ENCODE peak calls at places on chromosomes 3 and 15, in five cellular contexts. J is GM23338, R is AG04450, X is endodermal cell, G is amygdala. H is an unnamed sample.

GRCh38 chr3:18795078-18795477 is 353.2 kb upstream of the KCNH8 start:
- DNase-seq in G (no peak), X (no peak), R (no peak), J (no peak), H (no peak)

GRCh38 chr15:42037650-42038049 is 16.8 kb upstream of the PLA2G4E start:
- DNase-seq in J (no peak), R (no peak), G (no peak), X (peak; percentile 28), H (no peak)

GRCh38 chr15:85381850-85382751 is 1.7 kb downstream of the AKAP13 start:
- DNase-seq in R (no peak), X (no peak), J (no peak), G (no peak), H (no peak)

GRCh38 chr3:124942613-124943012 is 8.1 kb upstream of the MUC13 start:
- DNase-seq in X (no peak), G (no peak), R (no peak), J (no peak), H (no peak)

GRCh38 chr3:192336286-192336685 is 391.1 kb downstream of the FGF12 start:
- DNase-seq in X (no peak), R (no peak), J (peak; percentile 21), G (no peak), H (no peak)

GRCh38 chr3:197406266-197406665 is 107.9 kb upstream of the DLG1 start:
- DNase-seq in J (no peak), X (no peak), R (no peak), G (no peak), H (no peak)

GRCh38 chr3:42702066-42702951 is at the start of gene HHATL:
- DNase-seq in G (no peak), J (no peak), R (no peak), X (no peak), H (no peak)

GRCh38 chr3:25047058-25047457 is 381.0 kb upstream of the RARB start:
- DNase-seq in J (no peak), X (no peak), G (no peak), R (no peak), H (no peak)

GRCh38 chr15:22949074-22949547 is 31.1 kb downstream of the CYFIP1 start:
- DNase-seq in J (peak; percentile 66), R (no peak), G (no peak), X (peak; percentile 90), H (peak; percentile 4)

GRCh38 chr3:95511915-95512314 is 1302.5 kb upstream of the EPHA6 start:
- DNase-seq in G (no peak), X (no peak), J (no peak), R (no peak), H (no peak)

H was measured in BJ.